ENCODE peak calls at places on chromosomes 6 and 20, in four cellular contexts. K is fibroblast of mammary gland, Y is left ventricle myocardium inferior, W is bronchial epithelial cell. U is an unnamed sample.

GRCh38 chr6:93701526-93701925 is 282.2 kb upstream of the EPHA7 start:
- DNase-seq in K (peak), Y (no peak), W (no peak), U (no peak)

GRCh38 chr6:111818539-111819226 is 54.6 kb downstream of the FYN start:
- DNase-seq in K (peak), Y (no peak), W (no peak), U (peak)

GRCh38 chr6:161498359-161498758 is 224.5 kb upstream of the AGPAT4 start:
- DNase-seq in K (peak), Y (no peak), W (peak), U (no peak)

GRCh38 chr20:20060234-20060998 is 8.1 kb downstream of the CFAP61 start:
- DNase-seq in K (no peak), Y (no peak), W (no peak), U (no peak)

GRCh38 chr6:29200767-29201662 is 30.3 kb downstream of the OR2J2 start:
- DNase-seq in K (no peak), Y (no peak), W (no peak), U (no peak)

GRCh38 chr6:122339661-122340060 is 59.8 kb upstream of the HSF2 start:
- DNase-seq in K (no peak), Y (no peak), W (no peak), U (no peak)

GRCh38 chr6:109695468-109695867 is 4.4 kb downstream of the FIG4 start:
- DNase-seq in K (no peak), Y (no peak), W (peak), U (no peak)

GRCh38 chr6:148235446-148235845 is 107.2 kb upstream of the SASH1 start:
- DNase-seq in K (peak), Y (no peak), W (peak), U (no peak)

GRCh38 chr6:35190306-35190705 is 23.4 kb upstream of the SCUBE3 start:
- DNase-seq in K (no peak), Y (no peak), W (no peak), U (no peak)

GRCh38 chr6:90212274-90212673 is 84.4 kb downstream of the BACH2 start:
- DNase-seq in K (no peak), Y (no peak), W (no peak), U (no peak)

GRCh38 chr6:120826253-120826652 is 508.0 kb downstream of the TBC1D32 start:
- DNase-seq in K (peak), Y (no peak), W (peak), U (no peak)

GRCh38 chr6:122621638-122622037 is 11.4 kb downstream of the PKIB start:
- DNase-seq in K (no peak), Y (no peak), W (no peak), U (no peak)

GRCh38 chr6:14452567-14453527 is 335.3 kb downstream of the CD83 start:
- DNase-seq in K (no peak), Y (no peak), W (no peak), U (no peak)

GRCh38 chr6:21587182-21587924 is 6.2 kb upstream of the SOX4 start:
- DNase-seq in K (peak), Y (peak), W (peak), U (peak)

GRCh38 chr20:290081-290831 is at the start of gene C20orf96:
- DNase-seq in K (peak), Y (peak), W (peak), U (peak)

GRCh38 chr6:87945181-87945580 is 102.5 kb upstream of the SPACA1 start:
- DNase-seq in K (no peak), Y (no peak), W (peak), U (no peak)

GRCh38 chr6:48765352-48765961 is 654.5 kb upstream of the PTCHD4 start:
- DNase-seq in K (peak), Y (no peak), W (peak), U (no peak)

GRCh38 chr20:57432874-57433491 is 41.8 kb downstream of the RBM38 start:
- DNase-seq in K (no peak), Y (peak), W (peak), U (no peak)

GRCh38 chr6:13012977-13013680 is 296.6 kb downstream of the PHACTR1 start:
- DNase-seq in K (no peak), Y (peak), W (no peak), U (peak)

GRCh38 chr6:13667655-13668054 is 44.0 kb downstream of the RANBP9 start:
- DNase-seq in K (peak), Y (no peak), W (peak), U (no peak)

GRCh38 chr20:7152071-7152470 is 384.6 kb downstream of the BMP2 start:
- DNase-seq in K (no peak), Y (no peak), W (peak), U (no peak)

GRCh38 chr6:107641500-107641931 is 151.6 kb downstream of the SOBP start:
- DNase-seq in K (no peak), Y (peak), W (peak), U (no peak)

GRCh38 chr6:7818480-7819165 is 92.0 kb downstream of the TXNDC5 start:
- DNase-seq in K (no peak), Y (peak), W (no peak), U (no peak)

GRCh38 chr6:22026160-22026678 is 270.6 kb downstream of the PRL start:
- DNase-seq in K (no peak), Y (no peak), W (no peak), U (no peak)

DNA sequence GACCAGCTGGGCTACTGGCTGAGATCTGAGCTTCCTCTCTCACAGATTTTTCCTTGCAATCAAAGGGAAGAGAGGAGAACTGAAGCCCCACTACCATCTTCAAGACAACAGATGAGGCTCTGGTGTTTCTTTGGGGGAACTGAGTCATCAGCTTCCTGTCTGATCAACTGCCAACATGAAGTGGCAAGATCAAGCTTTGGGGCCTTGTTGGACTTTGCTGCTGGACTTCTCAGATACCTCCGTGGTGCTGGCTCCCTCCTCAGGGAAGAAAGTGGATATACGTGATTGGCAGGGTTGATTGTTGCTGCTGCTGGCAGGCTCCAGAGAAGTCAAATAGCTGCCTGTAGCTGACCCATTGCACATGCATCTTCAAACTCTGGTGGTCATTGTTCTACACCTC is 3.6 kb upstream of the TOX2 start:
- DNase-seq in K (peak), Y (no peak), W (peak), U (no peak)
- TF ChIP-seq CTCF in K (peak), Y (no peak), W (peak), U (no peak)

GRCh38 chr6:150191809-150192208 is 49.0 kb downstream of the PPP1R14C start:
- DNase-seq in K (peak), Y (no peak), W (peak), U (no peak)

GRCh38 chr6:150186129-150186898 is 43.5 kb downstream of the PPP1R14C start:
- DNase-seq in K (no peak), Y (no peak), W (no peak), U (no peak)

GRCh38 chr6:150185697-150186096 is 42.9 kb downstream of the PPP1R14C start:
- DNase-seq in K (no peak), Y (no peak), W (no peak), U (no peak)

GRCh38 chr6:150184850-150185480 is 42.1 kb downstream of the PPP1R14C start:
- DNase-seq in K (no peak), Y (no peak), W (no peak), U (no peak)

DNA sequence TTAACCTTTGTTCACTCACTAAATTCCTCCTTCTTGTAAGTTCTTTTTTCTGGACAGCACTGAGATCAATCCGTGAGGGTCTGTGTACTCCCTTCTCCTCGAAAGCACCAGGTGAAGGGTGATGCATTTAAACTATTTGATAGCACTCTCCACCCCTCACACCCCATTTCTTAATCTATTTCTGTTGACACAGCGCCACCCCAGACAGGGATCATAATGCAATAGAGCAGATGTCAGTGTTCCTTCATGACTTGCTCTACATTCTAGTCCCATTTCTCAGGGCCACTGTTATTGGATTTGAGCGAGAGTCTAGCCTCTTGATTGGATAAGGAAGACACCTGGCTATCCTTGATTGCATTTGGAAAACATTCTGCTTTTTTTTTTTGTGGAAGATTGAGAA is 46.3 kb downstream of the PPP1R14C start:
- DNase-seq in K (no peak), Y (no peak), W (no peak), U (no peak)
- TF ChIP-seq CTCF in K (no peak), Y (no peak), W (no peak), U (no peak)

GRCh38 chr6:105364243-105364642 is 38.6 kb downstream of the PREP start:
- DNase-seq in K (peak), Y (no peak), W (peak), U (no peak)

GRCh38 chr6:105369145-105369544 is 33.7 kb downstream of the PREP start:
- DNase-seq in K (no peak), Y (no peak), W (no peak), U (no peak)

GRCh38 chr6:105359419-105360366 is 43.2 kb downstream of the PREP start:
- DNase-seq in K (peak), Y (no peak), W (peak), U (no peak)

DNA sequence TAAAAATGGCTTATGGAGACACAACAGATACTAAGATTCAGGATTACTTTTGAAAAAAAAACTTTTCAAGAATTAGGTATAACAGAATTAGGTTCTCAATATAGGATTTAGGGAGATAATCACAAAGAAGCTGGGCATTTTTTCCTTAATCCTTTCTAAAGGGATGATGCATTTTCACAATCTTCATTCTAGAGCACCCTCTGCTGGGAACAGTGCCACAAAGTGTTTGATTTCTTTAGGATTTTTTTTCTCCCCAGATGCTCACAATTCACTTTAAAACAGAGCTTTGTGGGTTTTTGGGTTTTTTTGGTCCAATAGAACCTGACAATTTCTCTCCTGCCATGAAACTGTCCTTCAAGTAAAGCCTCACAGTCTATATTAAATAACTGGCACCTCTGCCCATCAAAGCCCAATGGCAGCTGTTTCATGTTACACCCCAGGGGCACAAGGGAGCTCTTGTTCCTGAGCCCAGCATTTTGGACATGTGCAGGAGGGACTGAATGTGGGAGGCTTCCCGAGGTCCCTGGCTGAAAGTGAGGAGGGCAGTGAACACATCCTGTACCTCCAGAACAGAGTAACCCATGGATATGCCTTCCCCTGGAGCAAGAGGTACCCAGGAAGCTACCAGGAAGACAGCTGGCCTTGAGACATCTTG is 39.7 kb downstream of the PREP start:
- DNase-seq in K (peak), Y (no peak), W (no peak), U (no peak)
- TF ChIP-seq CTCF in K (peak), Y (peak), W (peak), U (no peak)

GRCh38 chr6:113488812-113489685 is 368.1 kb upstream of the MARCKS start:
- DNase-seq in K (no peak), Y (no peak), W (no peak), U (no peak)

GRCh38 chr6:113490356-113490755 is 366.8 kb upstream of the MARCKS start:
- DNase-seq in K (no peak), Y (no peak), W (peak), U (no peak)

GRCh38 chr6:113486172-113486571 is 371.0 kb upstream of the MARCKS start:
- DNase-seq in K (no peak), Y (no peak), W (peak), U (no peak)

GRCh38 chr6:113489946-113490345 is 367.2 kb upstream of the MARCKS start:
- DNase-seq in K (no peak), Y (no peak), W (no peak), U (no peak)

DNA sequence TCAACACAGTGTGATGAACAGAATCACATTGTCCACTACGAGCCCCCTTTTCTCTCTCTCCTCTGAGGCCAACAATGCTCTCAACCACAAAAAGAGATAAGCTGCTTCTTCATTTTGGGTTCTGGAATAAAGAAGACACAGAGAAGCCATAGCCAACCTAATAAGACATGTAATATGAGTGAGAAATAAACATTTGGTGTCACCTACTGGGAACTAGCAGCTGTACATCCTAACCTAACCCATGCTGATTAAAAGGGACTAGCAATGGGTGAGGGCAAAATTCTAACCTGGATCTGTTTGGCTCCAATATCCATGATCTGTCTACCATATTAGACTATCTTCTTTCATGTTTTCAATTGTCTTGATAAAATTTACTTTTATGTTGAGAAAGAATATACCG is 369.1 kb upstream of the MARCKS start:
- DNase-seq in K (peak), Y (no peak), W (no peak), U (no peak)
- TF ChIP-seq CTCF in K (peak), Y (no peak), W (no peak), U (no peak)

DNA sequence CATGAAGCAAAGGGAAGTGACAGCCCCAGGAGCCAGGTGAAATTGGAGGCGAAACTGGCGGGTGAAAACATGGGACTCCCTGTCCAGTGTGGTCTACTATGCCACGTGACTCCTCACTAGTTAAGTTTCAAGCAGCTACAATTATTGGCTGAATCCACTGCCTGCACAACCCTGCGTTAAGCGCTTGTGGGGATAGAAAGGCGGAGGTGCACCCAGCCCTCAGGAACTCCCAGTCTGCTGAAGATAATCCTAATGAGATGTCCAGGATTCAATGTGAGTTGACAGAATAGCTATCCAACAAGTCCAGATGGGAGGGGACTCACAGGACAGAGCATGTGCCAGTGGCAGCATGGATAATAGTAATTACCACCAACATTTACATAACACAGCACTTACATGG is 1.9 kb downstream of the MOCS1 start:
- DNase-seq in K (no peak), Y (no peak), W (no peak), U (no peak)
- TF ChIP-seq CTCF in K (no peak), Y (no peak), W (no peak), U (no peak)

GRCh38 chr6:163711071-163711470 is 296.6 kb downstream of the QKI start:
- DNase-seq in K (peak), Y (no peak), W (no peak), U (no peak)

GRCh38 chr6:163712981-163713380 is 298.5 kb downstream of the QKI start:
- DNase-seq in K (no peak), Y (no peak), W (no peak), U (no peak)

GRCh38 chr6:163710552-163710951 is 296.0 kb downstream of the QKI start:
- DNase-seq in K (no peak), Y (no peak), W (no peak), U (peak)

GRCh38 chr6:163712569-163712966 is 298.1 kb downstream of the QKI start:
- DNase-seq in K (peak), Y (no peak), W (no peak), U (no peak)

DNA sequence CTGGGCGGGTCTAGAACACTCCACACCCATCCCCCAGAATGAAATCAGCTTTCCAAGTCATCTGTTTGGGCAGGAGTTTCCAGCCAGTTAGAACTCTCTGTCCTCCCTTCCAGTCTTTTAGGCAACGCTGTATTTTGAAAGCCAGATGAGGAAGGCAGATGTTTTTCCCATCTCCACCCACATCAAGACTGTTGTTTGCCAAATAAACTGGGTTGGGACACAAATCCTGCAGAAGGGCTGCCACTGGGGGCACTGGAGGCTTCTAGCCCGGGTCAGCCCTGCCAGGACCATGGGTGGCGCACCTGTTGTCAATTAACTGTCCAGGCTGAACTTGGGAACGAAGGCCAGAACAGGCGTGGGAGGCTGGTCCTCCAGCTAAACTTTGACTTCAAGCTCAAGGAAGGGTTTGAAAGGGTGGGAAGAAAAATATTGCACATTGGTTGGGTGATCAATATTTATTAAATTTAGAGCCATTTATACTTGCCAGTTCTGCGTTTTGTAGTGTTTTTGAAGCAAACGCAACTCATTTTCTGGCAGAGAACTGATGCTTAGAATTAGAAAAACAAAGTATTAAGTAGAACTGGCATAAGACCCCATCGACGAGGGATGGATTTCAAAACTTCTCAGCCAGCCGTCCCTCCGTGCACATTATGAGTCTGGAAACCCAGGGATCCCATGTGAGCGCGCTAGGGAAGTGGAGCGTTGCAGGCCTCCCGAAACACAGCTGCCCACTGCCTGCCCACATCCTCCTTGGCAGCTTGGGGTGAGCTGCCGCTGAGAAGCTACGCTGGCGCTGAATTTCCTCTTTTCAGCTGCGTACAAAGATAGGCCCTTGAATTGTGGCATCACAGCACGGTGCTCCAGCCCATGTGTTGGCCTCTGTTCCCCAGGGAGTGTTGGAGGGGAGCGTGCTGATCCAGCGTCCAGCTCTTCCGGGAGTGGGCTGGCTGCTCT is 297.4 kb downstream of the QKI start:
- DNase-seq in K (peak), Y (peak), W (no peak), U (peak)
- TF ChIP-seq CTCF in K (peak), Y (peak), W (no peak), U (no peak)

GRCh38 chr20:1363522-1363921 is 29.3 kb downstream of the FKBP1A start:
- DNase-seq in K (no peak), Y (no peak), W (no peak), U (no peak)

GRCh38 chr20:1364106-1364505 is 28.7 kb downstream of the FKBP1A start:
- DNase-seq in K (no peak), Y (no peak), W (no peak), U (no peak)

GRCh38 chr20:1357921-1358671 is 29.2 kb upstream of the SDCBP2 start:
- DNase-seq in K (peak), Y (no peak), W (no peak), U (no peak)

GRCh38 chr20:1362484-1362883 is 30.4 kb downstream of the FKBP1A start:
- DNase-seq in K (no peak), Y (no peak), W (no peak), U (no peak)

DNA sequence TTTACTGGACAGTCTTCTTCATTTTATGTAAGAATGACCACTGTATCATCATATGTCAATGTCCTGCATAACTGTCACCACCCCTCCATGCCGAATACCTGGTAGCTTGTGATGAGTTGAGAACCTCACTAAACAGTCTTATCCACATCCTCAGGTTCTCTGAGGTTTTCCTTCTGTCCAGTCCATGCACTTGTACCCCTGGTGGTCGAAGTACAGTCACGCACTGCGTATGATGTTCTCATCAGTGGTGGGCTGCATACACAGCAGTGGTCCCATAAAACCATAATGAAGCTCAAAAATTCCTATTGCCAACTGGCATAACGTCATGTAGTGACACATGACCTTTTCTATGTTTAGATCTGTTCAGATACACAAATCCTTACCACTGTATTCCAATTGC is 31.2 kb upstream of the SDCBP2 start:
- DNase-seq in K (no peak), Y (no peak), W (no peak), U (no peak)
- TF ChIP-seq CTCF in K (peak), Y (no peak), W (no peak), U (no peak)

GRCh38 chr20:62063981-62064787 is 1.5 kb downstream of the TAF4 start:
- DNase-seq in K (no peak), Y (peak), W (no peak), U (no peak)
- TF ChIP-seq CTCF in K (no peak), Y (no peak), W (no peak), U (no peak)